ENCODE peak calls at places on chromosomes 13 and 19, in six cellular contexts. One of them, this sample, is unnamed.

GRCh38 chr13:106212436-106213010 is 322.9 kb downstream of the EFNB2 start:
- DNase-seq in mesendoderm: no peak
- DNase-seq in SK-N-SH: no peak
- DNase-seq in fibroblast of lung: no peak
- DNase-seq in Karpas-422: no peak
- DNase-seq in GM12878: no peak
- DNase-seq in this sample: no peak

GRCh38 chr13:41458187-41458938 is 1.0 kb downstream of the RGCC start:
- DNase-seq in SK-N-SH: peak; percentile 56
- DNase-seq in Karpas-422: peak; percentile 61
- DNase-seq in mesendoderm: peak; percentile 43
- DNase-seq in fibroblast of lung: peak; percentile 20
- DNase-seq in GM12878: no peak
- DNase-seq in this sample: no peak

GRCh38 chr13:38697628-38698333 is 10.9 kb downstream of the FREM2 start:
- DNase-seq in GM12878: no peak
- DNase-seq in fibroblast of lung: no peak
- DNase-seq in Karpas-422: no peak
- DNase-seq in mesendoderm: peak; percentile 46
- DNase-seq in SK-N-SH: no peak
- DNase-seq in this sample: no peak

GRCh38 chr13:106560791-106561190 is 7.1 kb downstream of the ARGLU1 start:
- DNase-seq in fibroblast of lung: no peak
- DNase-seq in mesendoderm: peak; percentile 25
- DNase-seq in GM12878: no peak
- DNase-seq in Karpas-422: no peak
- DNase-seq in SK-N-SH: no peak
- DNase-seq in this sample: no peak

GRCh38 chr19:45598267-45599011 is 3.6 kb downstream of the GPR4 start:
- DNase-seq in GM12878: no peak
- DNase-seq in SK-N-SH: peak; percentile 50
- DNase-seq in mesendoderm: no peak
- DNase-seq in Karpas-422: peak; percentile 66
- DNase-seq in fibroblast of lung: no peak
- DNase-seq in this sample: no peak

GRCh38 chr19:18795540-18795939 is 4.4 kb upstream of the COMP start:
- DNase-seq in SK-N-SH: peak; percentile 82
- DNase-seq in Karpas-422: no peak
- DNase-seq in fibroblast of lung: peak; percentile 64
- DNase-seq in GM12878: no peak
- DNase-seq in mesendoderm: peak; percentile 35
- DNase-seq in this sample: peak; percentile 29

GRCh38 chr13:26558074-26558805 is 757 bp downstream of the WASF3 start:
- DNase-seq in SK-N-SH: peak; percentile 73
- DNase-seq in Karpas-422: no peak
- DNase-seq in GM12878: no peak
- DNase-seq in mesendoderm: peak; percentile 44
- DNase-seq in fibroblast of lung: peak; percentile 26
- DNase-seq in this sample: no peak

GRCh38 chr19:35846038-35846668 is 6.2 kb downstream of the NPHS1 start:
- DNase-seq in mesendoderm: peak; percentile 49
- DNase-seq in Karpas-422: no peak
- DNase-seq in GM12878: no peak
- DNase-seq in SK-N-SH: no peak
- DNase-seq in fibroblast of lung: no peak
- DNase-seq in this sample: no peak

GRCh38 chr19:7888145-7888825 is at the start of gene LRRC8E:
- DNase-seq in Karpas-422: no peak
- DNase-seq in GM12878: no peak
- DNase-seq in SK-N-SH: peak; percentile 24
- DNase-seq in fibroblast of lung: peak; percentile 72
- DNase-seq in mesendoderm: peak; percentile 84
- DNase-seq in this sample: peak; percentile 61

GRCh38 chr13:105990256-105990958 is 545.1 kb downstream of the EFNB2 start:
- DNase-seq in mesendoderm: no peak
- DNase-seq in SK-N-SH: no peak
- DNase-seq in Karpas-422: no peak
- DNase-seq in fibroblast of lung: peak; percentile 69
- DNase-seq in GM12878: no peak
- DNase-seq in this sample: no peak

GRCh38 chr13:63438951-63439350 is 2023.3 kb upstream of the PCDH20 start:
- DNase-seq in mesendoderm: peak; percentile 97
- DNase-seq in fibroblast of lung: no peak
- DNase-seq in Karpas-422: no peak
- DNase-seq in SK-N-SH: no peak
- DNase-seq in GM12878: no peak
- DNase-seq in this sample: no peak

GRCh38 chr13:97267418-97268059 is 45.4 kb downstream of the MBNL2 start:
- DNase-seq in GM12878: no peak
- DNase-seq in mesendoderm: peak; percentile 84
- DNase-seq in fibroblast of lung: peak; percentile 44
- DNase-seq in SK-N-SH: no peak
- DNase-seq in Karpas-422: no peak
- DNase-seq in this sample: no peak

GRCh38 chr19:54448774-54449700 is at the start of gene LENG8:
- DNase-seq in GM12878: peak; percentile 95
- DNase-seq in fibroblast of lung: peak; percentile 99
- DNase-seq in Karpas-422: peak; percentile 100
- DNase-seq in mesendoderm: peak; percentile 97
- DNase-seq in SK-N-SH: peak; percentile 96
- DNase-seq in this sample: peak; percentile 94

GRCh38 chr13:95267662-95268369 is 33.4 kb downstream of the ABCC4 start:
- DNase-seq in fibroblast of lung: peak; percentile 91
- DNase-seq in SK-N-SH: no peak
- DNase-seq in Karpas-422: no peak
- DNase-seq in GM12878: no peak
- DNase-seq in mesendoderm: peak; percentile 11
- DNase-seq in this sample: no peak

GRCh38 chr19:2327773-2328400 is 499 bp downstream of the LSM7 start:
- DNase-seq in mesendoderm: peak; percentile 90
- DNase-seq in fibroblast of lung: peak; percentile 92
- DNase-seq in GM12878: peak; percentile 86
- DNase-seq in SK-N-SH: peak; percentile 72
- DNase-seq in Karpas-422: peak; percentile 93
- DNase-seq in this sample: peak; percentile 22

GRCh38 chr19:11130824-11131455 is 24.6 kb downstream of the SPC24 start:
- DNase-seq in mesendoderm: peak; percentile 94
- DNase-seq in SK-N-SH: peak; percentile 86
- DNase-seq in Karpas-422: peak; percentile 89
- DNase-seq in fibroblast of lung: peak; percentile 41
- DNase-seq in GM12878: no peak
- DNase-seq in this sample: peak; percentile 73

GRCh38 chr13:39892731-39893293 is 237.3 kb downstream of the COG6 start:
- DNase-seq in Karpas-422: peak; percentile 10
- DNase-seq in SK-N-SH: peak; percentile 35
- DNase-seq in fibroblast of lung: no peak
- DNase-seq in mesendoderm: no peak
- DNase-seq in GM12878: no peak
- DNase-seq in this sample: no peak

GRCh38 chr19:50326101-50326664 is 3.0 kb downstream of the KCNC3 start:
- DNase-seq in mesendoderm: no peak
- DNase-seq in fibroblast of lung: no peak
- DNase-seq in SK-N-SH: no peak
- DNase-seq in Karpas-422: no peak
- DNase-seq in GM12878: no peak
- DNase-seq in this sample: no peak

GRCh38 chr19:362154-362553 is 17.6 kb upstream of the MIER2 start:
- DNase-seq in mesendoderm: no peak
- DNase-seq in Karpas-422: no peak
- DNase-seq in SK-N-SH: no peak
- DNase-seq in GM12878: no peak
- DNase-seq in fibroblast of lung: no peak
- DNase-seq in this sample: no peak
- H3K36me3 ChIP-seq in mesendoderm: no peaks in the 10 kb centered on the region
- H3K36me3 ChIP-seq in Karpas-422: no peaks in the 10 kb centered on the region
- H3K36me3 ChIP-seq in SK-N-SH: no peaks in the 10 kb centered on the region
- H3K36me3 ChIP-seq in GM12878: no peaks in the 10 kb centered on the region
- H3K36me3 ChIP-seq in fibroblast of lung: no peaks in the 10 kb centered on the region
- H3K36me3 ChIP-seq in this sample: no peaks in the 10 kb centered on the region

DNA sequence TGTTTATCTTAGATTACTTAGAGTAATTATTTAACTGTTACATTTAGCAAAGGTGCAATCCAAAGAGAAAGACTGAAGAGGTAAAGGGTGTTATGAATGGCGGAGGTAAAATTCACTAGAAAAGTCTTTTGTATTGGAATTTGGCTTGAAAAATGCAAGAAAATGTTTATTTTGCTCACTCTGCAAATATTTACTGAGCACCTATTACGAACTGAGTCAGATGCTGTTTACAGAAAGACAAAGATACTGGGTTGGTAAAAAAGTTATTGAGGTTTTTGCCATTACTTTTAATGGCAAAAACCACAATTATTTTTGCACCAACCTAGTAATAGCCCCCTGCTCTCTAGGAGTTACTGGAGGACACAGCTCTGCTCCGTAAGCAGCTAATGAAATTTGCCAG is 135.2 kb downstream of the RBM26 start:
- DNase-seq in mesendoderm: no peak
- DNase-seq in Karpas-422: no peak
- DNase-seq in SK-N-SH: no peak
- DNase-seq in fibroblast of lung: no peak
- DNase-seq in GM12878: no peak
- DNase-seq in this sample: no peak
- H3K4me3 ChIP-seq in mesendoderm: no peak overlapping the region
- H3K4me3 ChIP-seq in Karpas-422: no peak overlapping the region
- H3K4me3 ChIP-seq in SK-N-SH: no peak overlapping the region
- H3K4me3 ChIP-seq in fibroblast of lung: no peak overlapping the region
- H3K4me3 ChIP-seq in GM12878: no peak overlapping the region
- H3K4me3 ChIP-seq in this sample: no peak overlapping the region

GRCh38 chr13:99290890-99291289 is 16.3 kb downstream of the GPR183 start:
- DNase-seq in fibroblast of lung: no peak
- DNase-seq in GM12878: no peak
- DNase-seq in mesendoderm: no peak
- DNase-seq in Karpas-422: no peak
- DNase-seq in SK-N-SH: no peak
- DNase-seq in this sample: no peak
- H3K4me2 ChIP-seq in fibroblast of lung: no peak overlapping the region
- H3K4me2 ChIP-seq in GM12878: no peak overlapping the region
- H3K4me2 ChIP-seq in mesendoderm: no peak overlapping the region
- H3K4me2 ChIP-seq in Karpas-422: no peak overlapping the region
- H3K4me2 ChIP-seq in SK-N-SH: no peak overlapping the region
- H3K4me2 ChIP-seq in this sample: no peak overlapping the region

GRCh38 chr19:43735013-43735412 is 19.1 kb downstream of the IRGC start:
- DNase-seq in Karpas-422: no peak
- DNase-seq in mesendoderm: no peak
- DNase-seq in SK-N-SH: no peak
- DNase-seq in GM12878: no peak
- DNase-seq in fibroblast of lung: no peak
- DNase-seq in this sample: no peak

GRCh38 chr19:43731854-43732253 is 16.0 kb downstream of the IRGC start:
- DNase-seq in SK-N-SH: no peak
- DNase-seq in GM12878: no peak
- DNase-seq in fibroblast of lung: no peak
- DNase-seq in mesendoderm: no peak
- DNase-seq in Karpas-422: no peak
- DNase-seq in this sample: peak; percentile 41

GRCh38 chr19:43727593-43727853 is 11.6 kb downstream of the IRGC start:
- DNase-seq in SK-N-SH: no peak
- DNase-seq in mesendoderm: no peak
- DNase-seq in Karpas-422: no peak
- DNase-seq in GM12878: no peak
- DNase-seq in fibroblast of lung: no peak
- DNase-seq in this sample: no peak

GRCh38 chr19:43726736-43727592 is 11.1 kb downstream of the IRGC start:
- DNase-seq in mesendoderm: no peak
- DNase-seq in GM12878: peak; percentile 20
- DNase-seq in SK-N-SH: no peak
- DNase-seq in fibroblast of lung: no peak
- DNase-seq in Karpas-422: no peak
- DNase-seq in this sample: no peak

DNA sequence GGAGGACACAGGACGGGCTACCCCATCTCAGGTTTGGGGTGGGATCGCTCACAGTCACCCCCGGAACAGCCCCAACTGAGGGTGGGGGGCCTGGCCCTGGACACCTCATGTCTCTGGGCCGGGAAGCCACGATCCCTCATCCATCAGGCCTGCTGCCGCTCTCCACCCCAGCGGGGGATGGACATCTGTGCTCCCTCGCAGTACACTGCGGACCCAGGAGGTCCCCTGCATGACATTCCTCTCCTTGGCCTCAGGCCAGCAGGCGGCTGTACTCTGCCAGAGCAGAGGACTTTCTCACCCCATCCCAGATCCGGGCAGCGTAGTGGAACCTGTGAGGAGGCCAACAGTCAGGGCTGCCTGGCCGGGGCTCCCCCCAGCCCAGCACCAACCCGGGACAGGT is 15.5 kb downstream of the IRGC start:
- DNase-seq in Karpas-422: no peak
- DNase-seq in mesendoderm: no peak
- DNase-seq in GM12878: no peak
- DNase-seq in fibroblast of lung: no peak
- DNase-seq in SK-N-SH: no peak
- DNase-seq in this sample: no peak
- H3K36me3 ChIP-seq in Karpas-422: no peaks in the 10 kb centered on the region
- H3K36me3 ChIP-seq in mesendoderm: peaks cover 10% of the 10 kb centered on the region
- H3K36me3 ChIP-seq in GM12878: peaks cover 13% of the 10 kb centered on the region
- H3K36me3 ChIP-seq in fibroblast of lung: peaks cover 23% of the 10 kb centered on the region
- H3K36me3 ChIP-seq in SK-N-SH: peaks cover 64% of the 10 kb centered on the region
- H3K36me3 ChIP-seq in this sample: peaks cover 30% of the 10 kb centered on the region

This sample was measured in PC-9.